ENCODE peak calls at places on chromosomes 13 and 19, in five cellular contexts. K is GM23248, E is tibial artery, J is heart left ventricle, O is transverse colon. S is an unnamed sample. For H3K4me1, the result is how much of the 10 kb centered on the place peaks cover.

GRCh38 chr19:6767357-6768235 is at the start of gene SH2D3A:
- DNase-seq in J (peak), E (no peak), O (peak), K (peak), S (peak)

GRCh38 chr13:33090755-33091454 is 74.7 kb downstream of the KL start:
- DNase-seq in E (no peak), O (no peak), J (no peak), K (no peak), S (no peak)

GRCh38 chr19:28815257-28815656 is 397.7 kb downstream of the UQCRFS1 start:
- DNase-seq in O (no peak), E (no peak), J (no peak), K (no peak), S (no peak)

GRCh38 chr19:13073263-13073662 is 29.4 kb downstream of the LYL1 start:
- DNase-seq in E (no peak), J (no peak), K (no peak), O (no peak), S (no peak)

GRCh38 chr19:17105548-17105947 is 30.0 kb downstream of the MYO9B start:
- DNase-seq in K (no peak), J (no peak), O (no peak), E (no peak), S (no peak)

GRCh38 chr19:17859533-17860330 is at the start of gene RPL18A:
- DNase-seq in E (peak), J (peak), O (peak), K (peak), S (peak)

GRCh38 chr19:57267294-57267693 is 13.0 kb upstream of the ZNF460 start:
- DNase-seq in E (no peak), O (no peak), J (no peak), K (no peak), S (no peak)

GRCh38 chr13:51453959-51454703 is 1.3 kb upstream of the INTS6 start:
- DNase-seq in E (peak), K (peak), O (peak), J (peak), S (peak)

GRCh38 chr13:93388701-93389100 is 162.1 kb downstream of the GPC6 start:
- DNase-seq in J (no peak), E (no peak), K (peak), O (no peak), S (no peak)

GRCh38 chr13:93029536-93029935 is 197.1 kb upstream of the GPC6 start:
- DNase-seq in O (no peak), K (peak), J (no peak), E (no peak), S (no peak)

GRCh38 chr19:37082307-37082706 is 4.1 kb downstream of the ZNF420 start:
- DNase-seq in E (no peak), O (no peak), K (no peak), J (no peak), S (no peak)

GRCh38 chr19:1261512-1261862 is 7.6 kb upstream of the CIRBP start:
- DNase-seq in E (no peak), K (peak), O (peak), J (peak), S (no peak)
- H3K4me1 ChIP-seq in E (half or more), K (under half), O (half or more), J (half or more), S (under half)

GRCh38 chr13:24986826-24987225 is 109.1 kb upstream of the PABPC3 start:
- DNase-seq in J (no peak), E (no peak), K (no peak), O (no peak), S (no peak)
- H3K27ac ChIP-seq in J (no peak), E (no peak), K (no peak), O (no peak), S (no peak)

DNA sequence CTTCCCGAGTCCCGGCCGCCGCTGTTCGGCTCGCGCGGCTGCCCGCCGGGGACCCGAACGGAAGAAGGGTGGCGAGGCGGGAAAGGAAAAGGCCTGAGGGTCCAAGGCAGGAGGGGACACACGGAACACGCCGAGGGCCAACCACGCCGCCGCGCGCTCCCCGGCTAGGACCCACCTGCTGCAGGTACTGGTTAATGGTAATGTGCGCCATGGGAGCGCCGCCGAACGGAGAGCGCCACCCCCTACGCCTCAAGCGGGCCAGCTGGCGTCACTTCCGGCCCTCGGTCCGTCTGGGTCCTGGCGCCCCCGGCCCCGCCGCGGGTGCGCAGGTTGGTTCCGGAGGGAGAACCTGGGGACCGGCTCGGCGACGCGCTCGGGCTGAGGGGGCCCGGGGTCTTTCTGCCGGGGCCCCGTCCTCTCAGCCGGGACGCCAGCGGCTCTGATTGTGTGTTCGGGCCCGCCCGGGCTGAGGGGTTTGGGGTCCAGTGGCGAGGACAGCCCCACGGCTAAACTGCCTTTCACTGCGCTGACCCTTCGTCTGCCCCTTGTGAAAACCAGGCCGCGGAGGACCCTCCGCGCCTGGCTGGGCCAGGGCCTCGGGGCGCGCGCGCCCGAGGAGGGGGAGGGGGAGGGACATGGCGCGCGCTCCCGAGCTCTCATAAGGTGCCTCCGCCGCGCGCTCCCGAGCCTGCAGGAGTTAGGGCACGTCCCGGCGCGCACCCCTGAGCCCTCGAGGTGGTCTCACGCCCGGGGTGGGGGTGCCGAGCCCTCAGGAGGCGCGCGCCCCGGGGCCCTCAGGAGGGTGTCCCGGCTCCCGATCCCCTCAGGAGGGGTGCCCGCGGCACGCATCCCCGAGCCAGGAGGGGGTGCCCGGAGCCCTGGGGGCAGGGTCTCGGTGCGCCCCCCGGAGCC is at the start of gene PCID2:
- DNase-seq in O (peak), E (peak), J (peak), K (peak), S (peak)
- H3K4me1 ChIP-seq in O (half or more), E (under half), J (half or more), K (under half), S (under half)

GRCh38 chr19:38402623-38402966 is 298 bp upstream of the FAM98C start:
- DNase-seq in O (no peak), E (no peak), K (no peak), J (no peak), S (no peak)
- H3K27ac ChIP-seq in O (peak), E (no peak), K (no peak), J (no peak), S (no peak)

DNA sequence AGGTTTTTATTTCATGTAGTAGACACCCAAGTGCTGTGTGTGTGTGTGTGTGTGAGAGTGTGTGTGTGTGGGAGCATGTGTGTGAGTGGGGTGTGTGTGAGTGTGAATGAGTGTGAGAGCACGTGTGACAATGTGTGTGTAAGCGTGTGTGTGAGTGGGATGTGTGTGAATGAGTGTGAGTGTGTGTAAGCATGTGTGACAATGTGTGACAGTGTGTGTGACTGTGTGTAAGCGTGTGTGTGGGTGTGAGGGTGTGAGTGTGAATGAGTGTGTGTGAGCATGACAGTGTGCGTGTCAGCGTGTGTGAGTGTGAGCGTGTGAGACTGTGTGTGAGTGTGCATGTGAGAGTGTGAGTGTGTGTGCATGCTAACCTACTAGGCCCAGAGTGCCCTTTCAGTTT is 15.3 kb downstream of the NOVA2 start:
- DNase-seq in E (no peak), O (no peak), J (no peak), K (no peak), S (no peak)
- H3K4me1 ChIP-seq in E (under half), O (under half), J (under half), K (under half), S (under half)

DNA sequence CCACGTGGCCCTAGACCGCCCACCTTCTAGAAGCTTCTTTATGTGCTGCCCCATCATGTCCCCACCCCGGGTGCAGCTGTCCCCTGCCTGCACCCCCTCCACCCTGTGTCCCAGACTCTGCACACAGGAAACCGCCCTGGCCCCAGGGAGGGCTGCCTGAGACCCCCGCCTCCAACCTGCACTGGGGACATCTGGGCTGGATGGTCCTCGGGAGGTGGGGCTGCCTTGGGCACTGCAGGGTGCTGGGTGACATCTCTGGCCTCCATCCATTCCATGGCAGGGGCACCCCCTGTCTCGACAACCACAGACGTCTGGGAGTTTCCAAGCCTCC is 17.8 kb upstream of the ZBTB7A start:
- DNase-seq in K (no peak), E (no peak), O (no peak), J (peak), S (no peak)
- H3K27ac ChIP-seq in K (no peak), E (no peak), O (peak), J (peak), S (no peak)

S was measured in aorta.